ENCODE peak calls at places on chromosomes 4 and X, in eight cellular contexts. F, T, U, Y, J, A, N and P are unnamed samples. For H3K4me1, the result is how much of the 10 kb centered on the place peaks cover.

GRCh38 chr4:141275834-141276233 is 55.1 kb downstream of the ZNF330 start:
- DNase-seq in F (no peak), T (peak), U (no peak), Y (no peak), J (peak), A (no peak), N (no peak), P (no peak)

GRCh38 chrX:110667706-110668105 is 127.9 kb downstream of the CHRDL1 start:
- DNase-seq in F (no peak), T (no peak), U (peak), Y (peak), J (peak), A (peak), N (no peak), P (no peak)

GRCh38 chr4:112296949-112297483 is at the start of gene ALPK1:
- DNase-seq in F (peak), T (peak), U (no peak), Y (no peak), J (peak), A (peak), N (peak), P (peak)

GRCh38 chrX:150944233-150944632 is 38.9 kb upstream of the HMGB3 start:
- DNase-seq in F (no peak), T (no peak), U (no peak), Y (no peak), J (no peak), A (no peak), N (no peak), P (no peak)

GRCh38 chr4:67714248-67714583 is 13.3 kb upstream of the UBA6 start:
- DNase-seq in F (no peak), T (no peak), U (no peak), Y (no peak), J (no peak), A (peak), N (no peak), P (no peak)

GRCh38 chr4:110005461-110006056 is 92.9 kb downstream of the EGF start:
- DNase-seq in F (peak), T (peak), U (peak), Y (peak), J (peak), A (peak), N (peak), P (peak)

GRCh38 chr4:13483142-13484044 is 747 bp downstream of the RAB28 start:
- DNase-seq in F (peak), T (peak), U (peak), Y (peak), J (peak), A (peak), N (peak), P (peak)

GRCh38 chr4:117793786-117794369 is 240.4 kb upstream of the NDST3 start:
- DNase-seq in F (no peak), T (no peak), U (no peak), Y (no peak), J (no peak), A (no peak), N (no peak), P (no peak)

GRCh38 chr4:8548731-8549351 is 31.4 kb upstream of the GPR78 start:
- DNase-seq in F (peak), T (no peak), U (no peak), Y (no peak), J (peak), A (no peak), N (no peak), P (no peak)

GRCh38 chr4:185139736-185140135 is 3.3 kb upstream of the SLC25A4 start:
- DNase-seq in F (no peak), T (no peak), U (no peak), Y (no peak), J (no peak), A (no peak), N (no peak), P (no peak)

GRCh38 chr4:3330682-3331081 is 37.9 kb downstream of the RGS12 start:
- DNase-seq in F (no peak), T (no peak), U (no peak), Y (no peak), J (no peak), A (no peak), N (no peak), P (no peak)

GRCh38 chrX:133493366-133493765 is 78.1 kb upstream of the GPC4 start:
- DNase-seq in F (no peak), T (no peak), U (no peak), Y (no peak), J (no peak), A (no peak), N (no peak), P (no peak)

GRCh38 chr4:16136771-16137170 is 52.9 kb upstream of the PROM1 start:
- DNase-seq in F (no peak), T (no peak), U (no peak), Y (no peak), J (no peak), A (no peak), N (no peak), P (no peak)

GRCh38 chrX:41082783-41083182 is 2.5 kb upstream of the USP9X start:
- DNase-seq in F (no peak), T (no peak), U (no peak), Y (no peak), J (no peak), A (no peak), N (no peak), P (no peak)

GRCh38 chr4:151143162-151143561 is 43.7 kb downstream of the RPS3A start:
- DNase-seq in F (no peak), T (no peak), U (no peak), Y (no peak), J (no peak), A (no peak), N (no peak), P (no peak)

GRCh38 chr4:8200302-8200975 is 1.3 kb downstream of the SH3TC1 start:
- DNase-seq in F (no peak), T (no peak), U (peak), Y (no peak), J (no peak), A (peak), N (no peak), P (peak)

GRCh38 chr4:111031180-111031579 is 408.3 kb upstream of the PITX2 start:
- DNase-seq in F (no peak), T (peak), U (no peak), Y (no peak), J (no peak), A (no peak), N (no peak), P (no peak)

GRCh38 chr4:71406459-71406963 is 67.7 kb downstream of the SLC4A4 start:
- DNase-seq in F (no peak), T (peak), U (no peak), Y (no peak), J (peak), A (no peak), N (no peak), P (no peak)

GRCh38 chrX:135331525-135331924 is 22.2 kb downstream of the ETDC start:
- DNase-seq in F (no peak), T (no peak), U (no peak), Y (peak), J (no peak), A (no peak), N (no peak), P (no peak)

GRCh38 chr4:172657112-172657511 is 511.5 kb upstream of the GALNT7 start:
- DNase-seq in F (no peak), T (no peak), U (no peak), Y (no peak), J (no peak), A (no peak), N (no peak), P (no peak)

GRCh38 chr4:94615431-94615830 is 142.3 kb upstream of the BMPR1B start:
- DNase-seq in F (no peak), T (no peak), U (no peak), Y (no peak), J (no peak), A (no peak), N (no peak), P (no peak)

DNA sequence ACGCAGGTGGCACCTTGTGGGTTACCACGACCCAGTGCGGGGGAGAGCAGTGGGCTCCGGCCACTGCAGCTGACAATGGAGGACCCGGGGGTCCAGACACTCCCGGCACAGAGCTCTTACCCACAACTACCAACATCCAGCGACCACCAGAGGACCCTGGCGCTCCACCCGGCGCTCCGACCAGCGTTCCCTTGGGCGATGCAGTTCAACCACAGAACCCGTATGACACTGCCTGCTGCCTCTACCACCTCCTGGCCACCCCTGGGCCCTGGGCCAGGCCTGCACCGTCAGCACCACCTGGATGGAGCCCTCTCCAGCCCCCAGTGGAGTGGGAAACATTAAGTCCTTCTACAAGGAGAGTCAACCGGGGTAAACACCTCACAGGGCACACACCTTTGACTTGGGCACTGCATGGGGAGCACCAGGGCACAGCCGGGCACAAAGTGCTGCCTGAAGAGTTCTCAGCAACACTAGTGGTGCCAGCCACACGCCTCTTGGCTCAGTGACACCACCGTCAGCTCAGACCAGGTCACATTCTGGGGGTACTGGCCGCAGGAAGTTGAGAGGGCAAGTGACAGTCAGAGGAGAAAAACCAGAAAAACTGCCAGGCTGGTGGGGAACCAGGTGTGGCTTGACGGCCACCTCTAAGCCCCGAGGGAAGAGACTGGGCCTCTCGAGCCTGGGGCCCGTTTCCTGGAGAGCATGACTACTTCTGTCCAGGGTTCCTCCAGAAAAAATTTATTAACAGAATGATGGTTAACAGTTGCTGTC is 2.6 kb downstream of the CTBP1 start:
- DNase-seq in F (peak), T (peak), U (no peak), Y (no peak), J (peak), A (peak), N (no peak), P (peak)
- H3K4me1 ChIP-seq in F (under half), T (under half), U (under half), Y (under half), J (under half), A (under half), N (under half), P (under half)

GRCh38 chr4:107482546-107482945 is 237.5 kb downstream of the PAPSS1 start:
- DNase-seq in F (no peak), T (no peak), U (no peak), Y (no peak), J (no peak), A (no peak), N (no peak), P (no peak)
- H2AFZ ChIP-seq in F (no peak), T (no peak), U (no peak), Y (peak), J (no peak), A (no peak), N (no peak), P (no peak)

GRCh38 chr4:133588306-133588705 is 439.2 kb downstream of the PCDH10 start:
- DNase-seq in F (no peak), T (no peak), U (no peak), Y (no peak), J (no peak), A (no peak), N (no peak), P (no peak)

GRCh38 chr4:133581971-133582619 is 433.0 kb downstream of the PCDH10 start:
- DNase-seq in F (no peak), T (no peak), U (no peak), Y (no peak), J (no peak), A (no peak), N (no peak), P (no peak)

GRCh38 chr4:133585323-133585722 is 436.2 kb downstream of the PCDH10 start:
- DNase-seq in F (no peak), T (no peak), U (no peak), Y (no peak), J (no peak), A (no peak), N (no peak), P (no peak)

DNA sequence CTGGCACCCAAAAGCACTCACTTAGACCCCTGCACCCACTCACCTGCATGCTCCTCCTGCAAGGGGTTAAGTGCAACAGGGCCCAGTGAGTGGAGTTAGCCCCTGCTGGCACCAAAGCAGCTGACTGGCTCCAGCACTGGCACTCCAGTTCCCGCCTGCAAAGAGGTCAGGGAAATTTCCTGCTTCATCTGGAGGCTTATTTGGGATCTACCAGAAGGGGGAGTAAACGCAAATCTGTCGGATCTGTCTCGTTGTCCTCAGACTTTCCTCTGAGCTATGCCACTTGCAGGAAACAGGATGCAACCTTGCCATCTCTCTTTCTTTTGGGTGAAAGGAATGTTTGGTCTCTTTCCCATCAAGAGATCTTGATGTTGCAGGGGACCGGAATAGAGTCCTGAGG is 435.6 kb downstream of the PCDH10 start:
- DNase-seq in F (peak), T (peak), U (no peak), Y (peak), J (peak), A (no peak), N (no peak), P (no peak)
- TF ChIP-seq EZH2phosphoT487 in F (no peak), T (no peak), U (no peak), Y (no peak), J (no peak), A (no peak), N (no peak), P (no peak)

DNA sequence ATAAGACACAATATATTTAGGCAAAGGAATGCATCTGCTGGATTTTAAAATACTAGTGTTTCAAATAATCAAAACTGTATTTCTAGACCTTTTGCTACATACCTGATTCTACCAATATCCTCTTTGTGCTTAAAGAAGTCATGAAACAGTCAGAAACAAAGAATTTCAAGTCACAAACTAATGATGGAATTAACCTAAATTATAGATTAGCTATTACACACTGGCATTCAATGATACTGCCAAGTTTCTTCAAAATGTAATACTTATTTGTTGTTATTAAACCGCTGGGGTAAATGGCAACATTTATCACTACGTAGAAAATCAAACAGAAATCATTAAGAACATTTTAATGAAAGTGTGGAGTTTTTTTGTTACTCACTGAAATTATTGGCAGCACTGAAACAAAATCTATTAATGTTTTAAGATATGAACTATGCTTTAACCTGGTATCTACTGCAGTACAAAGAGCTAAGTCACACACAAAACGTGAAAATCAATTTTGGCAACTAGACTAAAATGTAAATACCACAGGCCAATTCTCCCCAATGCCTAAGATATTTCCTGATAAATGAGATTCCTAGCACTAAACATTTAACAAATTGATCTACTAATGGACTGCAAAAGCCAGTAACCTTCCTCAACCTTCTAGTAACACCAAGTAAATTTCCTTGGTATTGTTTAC is 19.4 kb downstream of the PDGFC start:
- DNase-seq in F (no peak), T (no peak), U (no peak), Y (no peak), J (no peak), A (no peak), N (no peak), P (no peak)
- H3K4me1 ChIP-seq in F (half or more), T (half or more), U (under half), Y (under half), J (half or more), A (under half), N (under half), P (under half)

DNA sequence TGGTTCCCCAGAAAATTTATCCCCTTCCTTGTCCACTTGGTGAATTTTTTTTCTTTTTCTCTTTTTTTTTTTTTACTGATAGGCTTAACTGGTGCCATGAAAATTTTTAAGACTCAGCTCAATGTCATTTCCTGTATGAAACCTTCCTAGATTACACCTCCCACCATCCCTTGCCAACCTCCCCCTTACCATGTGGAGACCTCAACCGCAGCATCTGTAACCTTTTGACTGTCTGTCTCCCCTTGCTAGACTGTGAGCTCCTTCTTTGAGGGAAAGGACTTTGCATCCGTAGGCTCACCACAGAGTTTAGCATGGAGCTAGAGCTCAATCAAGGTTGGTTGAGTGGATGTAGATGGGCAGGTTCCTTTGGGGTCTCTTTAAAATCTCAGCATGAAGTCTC is 5.2 kb upstream of the PGRMC1 start:
- DNase-seq in F (no peak), T (no peak), U (no peak), Y (no peak), J (no peak), A (no peak), N (no peak), P (no peak)
- H2AFZ ChIP-seq in F (no peak), T (no peak), U (no peak), Y (no peak), J (no peak), A (no peak), N (no peak), P (no peak)

GRCh38 chrX:16130707-16131106 is 7.3 kb downstream of the GRPR start:
- DNase-seq in F (no peak), T (no peak), U (no peak), Y (no peak), J (no peak), A (no peak), N (no peak), P (no peak)
- TF ChIP-seq EZH2phosphoT487 in F (no peak), T (no peak), U (no peak), Y (no peak), J (no peak), A (no peak), N (no peak), P (no peak)